ENCODE peak calls at places on chromosomes 3 and 15, in four cellular contexts. One of them, this sample, is unnamed.

GRCh38 chr15:65731926-65732325 is 60.2 kb downstream of the DENND4A start:
- DNase-seq in uterus: no peak
- DNase-seq in right atrium auricular region: no peak
- DNase-seq in A673: no peak
- DNase-seq in this sample: no peak

GRCh38 chr15:62324382-62324781 is 159.3 kb upstream of the C2CD4B start:
- DNase-seq in right atrium auricular region: no peak
- DNase-seq in A673: no peak
- DNase-seq in uterus: no peak
- DNase-seq in this sample: no peak

GRCh38 chr3:189710620-189711388 is 79.6 kb downstream of the TP63 start:
- DNase-seq in right atrium auricular region: no peak
- DNase-seq in uterus: peak; percentile 55
- DNase-seq in A673: peak; percentile 89
- DNase-seq in this sample: peak; percentile 56

GRCh38 chr3:142987080-142987700 is 14.2 kb upstream of the U2SURP start:
- DNase-seq in A673: peak; percentile 60
- DNase-seq in right atrium auricular region: no peak
- DNase-seq in uterus: no peak
- DNase-seq in this sample: no peak

GRCh38 chr3:9786825-9787654 is 5.2 kb downstream of the TADA3 start:
- DNase-seq in A673: no peak
- DNase-seq in right atrium auricular region: no peak
- DNase-seq in uterus: no peak
- DNase-seq in this sample: no peak

GRCh38 chr3:37383323-37383722 is 208.9 kb upstream of the LRRFIP2 start:
- DNase-seq in uterus: no peak
- DNase-seq in A673: no peak
- DNase-seq in right atrium auricular region: no peak
- DNase-seq in this sample: no peak

GRCh38 chr3:89113887-89114840 is 6.7 kb downstream of the EPHA3 start:
- DNase-seq in uterus: peak; percentile 57
- DNase-seq in A673: peak; percentile 80
- DNase-seq in right atrium auricular region: peak; percentile 66
- DNase-seq in this sample: peak; percentile 77

GRCh38 chr3:39668420-39668819 is 141.0 kb upstream of the MYRIP start:
- DNase-seq in right atrium auricular region: no peak
- DNase-seq in uterus: no peak
- DNase-seq in A673: peak; percentile 56
- DNase-seq in this sample: no peak

GRCh38 chr3:171873561-171873960 is 30.4 kb downstream of the TMEM212 start:
- DNase-seq in uterus: no peak
- DNase-seq in A673: peak; percentile 43
- DNase-seq in right atrium auricular region: no peak
- DNase-seq in this sample: no peak

GRCh38 chr3:88188436-88188835 is 38.7 kb downstream of the C3orf38 start:
- DNase-seq in A673: no peak
- DNase-seq in uterus: no peak
- DNase-seq in right atrium auricular region: no peak
- DNase-seq in this sample: peak; percentile 40

GRCh38 chr15:96629501-96629900 is 299.0 kb downstream of the NR2F2 start:
- DNase-seq in uterus: peak; percentile 60
- DNase-seq in right atrium auricular region: no peak
- DNase-seq in A673: peak; percentile 24
- DNase-seq in this sample: peak; percentile 51

GRCh38 chr3:48065035-48065434 is 48.8 kb upstream of the MAP4 start:
- DNase-seq in uterus: no peak
- DNase-seq in A673: no peak
- DNase-seq in right atrium auricular region: no peak
- DNase-seq in this sample: no peak

GRCh38 chr3:175129126-175129525 is 270.0 kb downstream of the NAALADL2 start:
- DNase-seq in right atrium auricular region: no peak
- DNase-seq in A673: no peak
- DNase-seq in uterus: no peak
- DNase-seq in this sample: no peak

GRCh38 chr3:192819001-192819569 is 91.7 kb upstream of the FGF12 start:
- DNase-seq in right atrium auricular region: no peak
- DNase-seq in A673: no peak
- DNase-seq in uterus: no peak
- DNase-seq in this sample: no peak

GRCh38 chr3:112786002-112786590 is 60.6 kb downstream of the CD200R1L start:
- DNase-seq in uterus: no peak
- DNase-seq in right atrium auricular region: no peak
- DNase-seq in A673: no peak
- DNase-seq in this sample: no peak

GRCh38 chr3:32340039-32340438 is 51.6 kb upstream of the CMTM7 start:
- DNase-seq in right atrium auricular region: no peak
- DNase-seq in uterus: no peak
- DNase-seq in A673: peak; percentile 50
- DNase-seq in this sample: no peak

GRCh38 chr3:193240850-193241706 is at the start of gene PLAAT1:
- DNase-seq in A673: peak; percentile 83
- DNase-seq in right atrium auricular region: no peak
- DNase-seq in uterus: peak; percentile 60
- DNase-seq in this sample: peak; percentile 78

GRCh38 chr3:7621645-7622044 is 760.7 kb downstream of the GRM7 start:
- DNase-seq in A673: no peak
- DNase-seq in uterus: no peak
- DNase-seq in right atrium auricular region: no peak
- DNase-seq in this sample: no peak

GRCh38 chr15:35514759-35515158 is 31.2 kb downstream of the DPH6 start:
- DNase-seq in uterus: no peak
- DNase-seq in right atrium auricular region: no peak
- DNase-seq in A673: no peak
- DNase-seq in this sample: no peak

GRCh38 chr3:43072361-43072760 is 33.5 kb downstream of the POMGNT2 start:
- DNase-seq in uterus: no peak
- DNase-seq in A673: no peak
- DNase-seq in right atrium auricular region: peak; percentile 1
- DNase-seq in this sample: no peak

GRCh38 chr3:113552851-113553250 is 20.5 kb downstream of the SIDT1 start:
- DNase-seq in A673: no peak
- DNase-seq in uterus: no peak
- DNase-seq in right atrium auricular region: no peak
- DNase-seq in this sample: no peak

GRCh38 chr15:91298101-91298500 is 198.0 kb downstream of the SV2B start:
- DNase-seq in A673: no peak
- DNase-seq in right atrium auricular region: no peak
- DNase-seq in uterus: no peak
- DNase-seq in this sample: no peak

GRCh38 chr15:25246641-25247417 is 192.0 kb downstream of the UBE3A start:
- DNase-seq in A673: no peak
- DNase-seq in right atrium auricular region: peak; percentile 52
- DNase-seq in uterus: peak; percentile 7
- DNase-seq in this sample: peak; percentile 9

GRCh38 chr3:54213910-54214309 is 91.6 kb downstream of the CACNA2D3 start:
- DNase-seq in A673: no peak
- DNase-seq in uterus: no peak
- DNase-seq in right atrium auricular region: no peak
- DNase-seq in this sample: no peak

GRCh38 chr3:30155755-30156154 is 450.6 kb upstream of the TGFBR2 start:
- DNase-seq in A673: no peak
- DNase-seq in uterus: no peak
- DNase-seq in right atrium auricular region: no peak
- DNase-seq in this sample: no peak

GRCh38 chr3:117610156-117610555 is 900.6 kb downstream of the TUSC7 start:
- DNase-seq in right atrium auricular region: no peak
- DNase-seq in A673: no peak
- DNase-seq in uterus: peak; percentile 27
- DNase-seq in this sample: no peak

GRCh38 chr3:136434429-136434828 is 184.3 kb downstream of the PCCB start:
- DNase-seq in uterus: no peak
- DNase-seq in A673: no peak
- DNase-seq in right atrium auricular region: no peak
- DNase-seq in this sample: no peak
- H3K27ac ChIP-seq in uterus: no peak overlapping the region
- H3K27ac ChIP-seq in A673: no peak overlapping the region
- H3K27ac ChIP-seq in right atrium auricular region: no peak overlapping the region
- H3K27ac ChIP-seq in this sample: no peak overlapping the region

GRCh38 chr15:63535689-63536088 is 31.3 kb downstream of the USP3 start:
- DNase-seq in uterus: no peak
- DNase-seq in right atrium auricular region: no peak
- DNase-seq in A673: no peak
- DNase-seq in this sample: no peak
- H3K27ac ChIP-seq in uterus: no peak overlapping the region
- H3K27ac ChIP-seq in right atrium auricular region: no peak overlapping the region
- H3K27ac ChIP-seq in A673: no peak overlapping the region
- H3K27ac ChIP-seq in this sample: no peak overlapping the region

GRCh38 chr3:149368850-149369497 is 8.5 kb downstream of the TM4SF1 start:
- DNase-seq in A673: no peak
- DNase-seq in right atrium auricular region: no peak
- DNase-seq in uterus: no peak
- DNase-seq in this sample: no peak
- H3K27ac ChIP-seq in A673: no peak overlapping the region
- H3K27ac ChIP-seq in right atrium auricular region: peak overlapping the region; percentile 82
- H3K27ac ChIP-seq in uterus: peak overlapping the region; percentile 78
- H3K27ac ChIP-seq in this sample: no peak overlapping the region

DNA sequence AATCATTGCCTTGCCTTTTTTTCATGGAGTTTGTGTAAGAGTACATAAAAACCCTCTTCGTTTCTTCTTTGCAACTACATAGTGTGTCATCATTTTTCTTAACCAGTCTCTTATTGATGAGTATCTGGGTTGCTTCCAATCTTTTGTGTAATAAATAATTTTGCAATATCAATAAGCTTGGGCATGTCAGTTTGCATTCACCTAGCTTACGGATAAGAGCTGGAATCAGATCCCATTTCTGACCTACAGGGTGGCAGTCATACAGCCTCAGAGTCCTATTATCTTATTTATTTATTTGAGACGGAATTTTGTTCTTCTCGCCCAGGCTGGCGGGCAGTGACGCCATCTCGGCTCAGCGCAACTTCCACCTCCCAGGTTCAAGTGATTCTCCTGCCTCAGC is 18.3 kb downstream of the ANP32A start:
- DNase-seq in A673: no peak
- DNase-seq in right atrium auricular region: no peak
- DNase-seq in uterus: no peak
- DNase-seq in this sample: no peak
- H3K27ac ChIP-seq in A673: no peak overlapping the region
- H3K27ac ChIP-seq in right atrium auricular region: no peak overlapping the region
- H3K27ac ChIP-seq in uterus: no peak overlapping the region
- H3K27ac ChIP-seq in this sample: no peak overlapping the region

GRCh38 chr3:108062051-108062450 is 28.8 kb downstream of the CD47 start:
- DNase-seq in uterus: no peak
- DNase-seq in A673: no peak
- DNase-seq in right atrium auricular region: no peak
- DNase-seq in this sample: no peak
- H3K27ac ChIP-seq in uterus: no peak overlapping the region
- H3K27ac ChIP-seq in A673: no peak overlapping the region
- H3K27ac ChIP-seq in right atrium auricular region: peak overlapping the region; percentile 14
- H3K27ac ChIP-seq in this sample: no peak overlapping the region

This sample was measured in heart left ventricle.